ENCODE peak calls at places on chromosome 4, in four cellular contexts. O is keratinocyte, L is C1 segment of cervical spinal cord, J is skeletal muscle cell. E is an unnamed sample.

GRCh38 chr4:27985522-27985921 is 1124.9 kb downstream of the STIM2 start:
- DNase-seq in O (no peak), L (no peak), J (no peak), E (no peak)

GRCh38 chr4:7547368-7548040 is 112.8 kb upstream of the PSAPL1 start:
- DNase-seq in O (peak; percentile 90), L (no peak), J (no peak), E (peak; percentile 69)

GRCh38 chr4:46445689-46446339 is 55.9 kb upstream of the GABRA2 start:
- DNase-seq in O (no peak), L (no peak), J (no peak), E (no peak)

GRCh38 chr4:149293233-149293632 is 522.4 kb downstream of the IQCM start:
- DNase-seq in O (no peak), L (no peak), J (no peak), E (no peak)

GRCh38 chr4:169207436-169208089 is 63.2 kb downstream of the SH3RF1 start:
- DNase-seq in O (no peak), L (no peak), J (no peak), E (no peak)

GRCh38 chr4:5824635-5825034 is 68.3 kb downstream of the CRMP1 start:
- DNase-seq in O (no peak), L (no peak), J (no peak), E (no peak)

GRCh38 chr4:109912706-109913621 is at the start of gene EGF:
- DNase-seq in O (no peak), L (no peak), J (peak; percentile 24), E (no peak)

GRCh38 chr4:4524364-4524763 is 17.5 kb downstream of the STX18 start:
- DNase-seq in O (no peak), L (no peak), J (no peak), E (no peak)

GRCh38 chr4:136001791-136002190 is 1530.5 kb downstream of the PCDH18 start:
- DNase-seq in O (no peak), L (no peak), J (no peak), E (no peak)

GRCh38 chr4:62410371-62411003 is 1210.4 kb downstream of the ADGRL3 start:
- DNase-seq in O (no peak), L (no peak), J (no peak), E (no peak)

GRCh38 chr4:17762705-17763104 is 18.7 kb downstream of the FAM184B start:
- DNase-seq in O (no peak), L (no peak), J (no peak), E (no peak)